ENCODE peak calls at places on chromosome 22, in five cellular contexts. D is mesenchymal stem cell, X is fibroblast of lung, W is mesendoderm, E is HCT116. U is an unnamed sample.

GRCh38 chr22:22687638-22688500 is 43.5 kb downstream of the GGTLC2 start:
- DNase-seq in W (peak), X (peak), E (no peak), D (peak), U (peak)

GRCh38 chr22:46612904-46613605 is 7.1 kb upstream of the GRAMD4 start:
- DNase-seq in D (peak), X (no peak), E (no peak), W (no peak), U (no peak)

GRCh38 chr22:46071451-46072029 is 78.8 kb upstream of the PPARA start:
- DNase-seq in D (peak), E (peak), X (peak), W (no peak), U (peak)

GRCh38 chr22:19663821-19664325 is 50.4 kb upstream of the SEPTIN5 start:
- DNase-seq in D (peak), W (peak), X (peak), E (no peak), U (peak)

GRCh38 chr22:45968003-45968650 is 8.8 kb downstream of the WNT7B start:
- DNase-seq in W (no peak), D (peak), E (no peak), X (peak), U (no peak)

GRCh38 chr22:32528984-32529982 is 54.7 kb downstream of the FBXO7 start:
- DNase-seq in W (peak), X (peak), E (peak), D (peak), U (peak)

GRCh38 chr22:27224485-27225364 is 567.3 kb downstream of the MIAT start:
- DNase-seq in E (no peak), W (no peak), X (peak), D (peak), U (peak)

GRCh38 chr22:35355744-35356420 is 25.0 kb upstream of the HMOX1 start:
- DNase-seq in W (no peak), X (no peak), D (no peak), E (no peak), U (peak)

GRCh38 chr22:48905206-48905975 is 922.3 kb downstream of the BRD1 start:
- DNase-seq in W (no peak), D (no peak), X (no peak), E (no peak), U (no peak)

GRCh38 chr22:46047841-46048595 is 71.1 kb upstream of the WNT7B start:
- DNase-seq in X (no peak), E (no peak), W (no peak), D (no peak), U (peak)

GRCh38 chr22:49090853-49091135 is 736.9 kb downstream of the BRD1 start:
- DNase-seq in W (no peak), D (no peak), X (no peak), E (no peak), U (no peak)

GRCh38 chr22:46687045-46687444 is 51.0 kb downstream of the CERK start:
- DNase-seq in X (no peak), D (no peak), W (no peak), E (no peak), U (no peak)

GRCh38 chr22:45084400-45084920 is 74.7 kb upstream of the PHF21B start:
- DNase-seq in D (no peak), X (no peak), E (no peak), W (no peak), U (no peak)

GRCh38 chr22:28905433-28905832 is 22.1 kb downstream of the ZNRF3 start:
- DNase-seq in W (no peak), X (no peak), E (no peak), D (no peak), U (no peak)

GRCh38 chr22:26324150-26324549 is 104.9 kb upstream of the ASPHD2 start:
- DNase-seq in W (no peak), X (no peak), D (no peak), E (no peak), U (no peak)

GRCh38 chr22:45072322-45072903 is 62.6 kb upstream of the PHF21B start:
- DNase-seq in X (peak), W (peak), E (peak), D (peak), U (peak)

GRCh38 chr22:27270818-27271510 is 530.6 kb downstream of the MN1 start:
- DNase-seq in D (no peak), X (peak), W (no peak), E (no peak), U (no peak)

GRCh38 chr22:34414467-34415440 is 494.5 kb upstream of the LARGE1 start:
- DNase-seq in W (peak), E (peak), X (peak), D (no peak), U (peak)

GRCh38 chr22:37643225-37643847 is 3.9 kb downstream of the SH3BP1 start:
- DNase-seq in X (peak), E (no peak), W (peak), D (peak), U (peak)

GRCh38 chr22:42188808-42189447 is 58.3 kb upstream of the CYP2D6 start:
- DNase-seq in D (peak), W (peak), X (peak), E (peak), U (peak)

GRCh38 chr22:46867106-46867505 is 104.7 kb downstream of the TBC1D22A start:
- DNase-seq in X (no peak), W (no peak), E (no peak), D (no peak), U (peak)

GRCh38 chr22:21816787-21817496 is 50.5 kb downstream of the MAPK1 start:
- DNase-seq in D (peak), W (peak), E (no peak), X (peak), U (peak)

GRCh38 chr22:46578824-46579561 is 41.2 kb upstream of the GRAMD4 start:
- DNase-seq in D (peak), E (no peak), W (no peak), X (peak), U (peak)

GRCh38 chr22:46087816-46088277 is 62.5 kb upstream of the PPARA start:
- DNase-seq in D (peak), X (peak), E (no peak), W (peak), U (peak)

GRCh38 chr22:19526076-19526701 is 2.0 kb upstream of the CLDN5 start:
- DNase-seq in D (no peak), W (no peak), X (no peak), E (no peak), U (no peak)

GRCh38 chr22:46052801-46053562 is 76.0 kb upstream of the WNT7B start:
- DNase-seq in W (no peak), X (peak), E (no peak), D (no peak), U (peak)

GRCh38 chr22:27937453-27937852 is 18.4 kb upstream of the PITPNB start:
- DNase-seq in X (no peak), W (no peak), D (no peak), E (no peak), U (no peak)

GRCh38 chr22:46639843-46640242 is 19.7 kb downstream of the GRAMD4 start:
- DNase-seq in E (no peak), W (no peak), D (no peak), X (no peak), U (no peak)

GRCh38 chr22:29139965-29140782 is 65.5 kb upstream of the EMID1 start:
- DNase-seq in D (peak), W (no peak), X (no peak), E (no peak), U (peak)

GRCh38 chr22:28268176-28268575 is 349.1 kb upstream of the PITPNB start:
- DNase-seq in X (peak), W (no peak), D (no peak), E (no peak), U (peak)

GRCh38 chr22:19767427-19768380 is 7.1 kb downstream of the TBX1 start:
- DNase-seq in X (no peak), E (peak), D (no peak), W (peak), U (no peak)

GRCh38 chr22:27512283-27512761 is 289.2 kb downstream of the MN1 start:
- DNase-seq in E (no peak), X (peak), W (no peak), D (peak), U (peak)

GRCh38 chr22:22759371-22759770 is 115.0 kb downstream of the GGTLC2 start:
- DNase-seq in X (no peak), E (no peak), W (no peak), D (no peak), U (no peak)

GRCh38 chr22:37633082-37633692 is 6.3 kb upstream of the SH3BP1 start:
- DNase-seq in X (no peak), D (no peak), E (no peak), W (no peak), U (no peak)

GRCh38 chr22:48369789-48370507 is 1457.7 kb downstream of the BRD1 start:
- DNase-seq in W (peak), E (no peak), D (no peak), X (no peak), U (peak)

GRCh38 chr22:28019360-28019759 is 100.3 kb upstream of the PITPNB start:
- DNase-seq in W (no peak), E (no peak), X (peak), D (no peak), U (peak)

DNA sequence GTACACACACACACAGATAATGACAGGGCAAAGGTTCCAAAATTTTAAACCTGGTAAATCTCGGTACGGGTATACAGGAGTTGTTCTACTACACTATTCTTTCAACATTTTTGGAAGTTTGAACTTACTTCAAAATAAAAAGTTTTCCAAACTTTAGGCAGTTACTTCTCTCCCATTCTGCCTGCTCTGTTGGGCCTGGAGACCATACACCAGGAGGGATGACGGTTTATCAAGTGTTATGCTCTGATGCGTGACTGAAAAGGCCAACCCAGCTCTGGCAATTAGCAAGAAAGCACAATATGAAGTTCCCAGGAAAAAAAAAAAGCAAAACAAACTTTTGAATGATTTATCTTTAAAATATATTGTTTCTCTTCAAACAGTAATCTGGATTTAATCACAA is 969 bp downstream of the SERPIND1 start:
- DNase-seq in D (no peak), E (no peak), X (no peak), W (no peak), U (no peak)
- H3K27ac ChIP-seq in D (no peak), E (no peak), X (no peak), W (no peak), U (no peak)

GRCh38 chr22:43892183-43892894 is 526 bp upstream of the PNPLA5 start:
- DNase-seq in X (no peak), E (no peak), W (peak), D (no peak), U (no peak)
- H3K9ac ChIP-seq in X (no peak), E (peak), W (peak), D (no peak), U (no peak)

GRCh38 chr22:38742176-38742942 is 13.4 kb downstream of the SUN2 start:
- DNase-seq in E (no peak), D (no peak), X (no peak), W (no peak), U (no peak)

GRCh38 chr22:38741576-38741975 is 14.2 kb downstream of the SUN2 start:
- DNase-seq in E (no peak), D (no peak), W (no peak), X (no peak), U (no peak)

GRCh38 chr22:38745676-38746460 is 9.9 kb downstream of the SUN2 start:
- DNase-seq in W (no peak), X (no peak), E (no peak), D (no peak), U (no peak)

GRCh38 chr22:38748487-38749136 is 7.2 kb downstream of the SUN2 start:
- DNase-seq in W (no peak), X (no peak), E (no peak), D (no peak), U (no peak)

GRCh38 chr22:38744981-38745380 is 10.8 kb downstream of the SUN2 start:
- DNase-seq in E (no peak), W (no peak), X (no peak), D (no peak), U (no peak)
- H3K27ac ChIP-seq in E (peak), W (no peak), X (no peak), D (no peak), U (no peak)

GRCh38 chr22:31106651-31107205 is 640 bp downstream of the SELENOM start:
- DNase-seq in X (peak), D (peak), W (no peak), E (no peak), U (peak)
- H3K9ac ChIP-seq in X (peak), D (peak), W (peak), E (peak), U (peak)

GRCh38 chr22:50340157-50340879 is 2.8 kb upstream of the PPP6R2 start:
- DNase-seq in W (peak), D (peak), E (no peak), X (peak), U (peak)
- H3K27ac ChIP-seq in W (no peak), D (no peak), E (peak), X (no peak), U (no peak)